ENCODE peak calls at places on chromosomes 16 and 17, in eight cellular contexts. G is T-cell; A is cerebellum; F is activated naive CD4-positive, alpha-beta T cell treated with anti-CD3 and anti-CD28 coated beads, Interleukin-2, amount 50 U/mL, for 16 hours; E is EL; Q is B cell; H is NCI-H2029 treated with DMSO at 0.1 percent for 48 hours; K is cardiac fibroblast. X is an unnamed sample.
A peak's percentile ranks its signal among the peaks of the same experiment; 100 is the strongest.

GRCh38 chr16:55249361-55249760 is 74.6 kb upstream of the IRX6 start:
- DNase-seq in H (no peak), Q (no peak), F (no peak), A (no peak), K (no peak), G (no peak), E (no peak), X (no peak)

GRCh38 chr17:29873476-29873875 is 56.6 kb downstream of the SSH2 start:
- DNase-seq in G (no peak), F (no peak), H (no peak), A (no peak), K (no peak), E (no peak), Q (no peak), X (no peak)

GRCh38 chr16:87924937-87925670 is 11.2 kb downstream of the CA5A start:
- DNase-seq in A (peak; percentile 84), E (no peak), F (no peak), Q (no peak), G (no peak), H (peak; percentile 66), K (no peak), X (no peak)

GRCh38 chr16:17629936-17630335 is 159.2 kb upstream of the XYLT1 start:
- DNase-seq in K (no peak), G (no peak), A (no peak), Q (no peak), F (no peak), E (no peak), H (no peak), X (no peak)

GRCh38 chr16:78668393-78668792 is 568.9 kb downstream of the WWOX start:
- DNase-seq in K (no peak), Q (no peak), H (no peak), G (no peak), A (no peak), E (no peak), F (no peak), X (no peak)

GRCh38 chr17:42849031-42849430 is 2.0 kb upstream of the AOC3 start:
- DNase-seq in K (no peak), E (no peak), H (no peak), A (no peak), G (no peak), Q (no peak), F (no peak), X (no peak)

GRCh38 chr17:78912082-78912481 is 9.1 kb upstream of the CEP295NL start:
- DNase-seq in H (no peak), F (no peak), G (no peak), A (no peak), E (no peak), K (no peak), Q (no peak), X (no peak)

GRCh38 chr17:57243171-57243622 is 13.1 kb upstream of the MSI2 start:
- DNase-seq in Q (peak; percentile 85), E (peak; percentile 68), G (peak; percentile 72), K (peak; percentile 75), F (peak; percentile 70), A (no peak), H (peak; percentile 41), X (peak; percentile 81)

GRCh38 chr17:67855504-67856324 is 30.4 kb downstream of the BPTF start:
- DNase-seq in E (no peak), G (no peak), H (no peak), K (no peak), Q (peak; percentile 51), A (no peak), F (no peak), X (no peak)

GRCh38 chr17:47813077-47813476 is 8.5 kb downstream of the OSBPL7 start:
- DNase-seq in K (no peak), G (no peak), E (no peak), A (no peak), F (no peak), Q (no peak), H (no peak), X (no peak)

GRCh38 chr17:71331754-71332153 is 789.1 kb upstream of the SOX9 start:
- DNase-seq in A (no peak), E (no peak), K (no peak), Q (no peak), F (no peak), G (no peak), H (no peak), X (no peak)

GRCh38 chr17:75238020-75238580 is 23.3 kb downstream of the GGA3 start:
- DNase-seq in E (no peak), F (no peak), H (no peak), Q (no peak), K (no peak), G (no peak), A (no peak), X (no peak)

GRCh38 chr16:85750827-85751641 is at the start of gene C16orf74:
- DNase-seq in A (peak; percentile 28), G (no peak), Q (peak; percentile 69), K (peak; percentile 41), E (peak; percentile 72), F (no peak), H (no peak), X (peak; percentile 82)

GRCh38 chr17:38325221-38325851 is 18.4 kb downstream of the GPR179 start:
- DNase-seq in F (no peak), E (no peak), K (no peak), H (no peak), Q (no peak), A (no peak), G (no peak), X (no peak)

GRCh38 chr16:57413301-57413730 is 8.7 kb downstream of the CCL17 start:
- DNase-seq in F (no peak), A (no peak), E (no peak), Q (peak; percentile 86), G (no peak), K (no peak), H (no peak), X (peak; percentile 80)

GRCh38 chr16:56190903-56191806 is at the start of gene GNAO1:
- DNase-seq in E (peak; percentile 82), A (peak; percentile 96), G (peak; percentile 28), F (peak; percentile 53), Q (peak; percentile 75), K (peak; percentile 50), H (no peak), X (peak; percentile 65)

GRCh38 chr17:36131931-36132330 is 28.3 kb downstream of the CCL4 start:
- DNase-seq in G (no peak), Q (no peak), H (no peak), A (no peak), E (no peak), K (no peak), F (no peak), X (peak; percentile 22)

GRCh38 chr17:47077576-47077975 is 98.5 kb upstream of the RPRML start:
- DNase-seq in Q (no peak), E (peak; percentile 64), F (no peak), K (peak; percentile 57), G (no peak), A (no peak), H (no peak), X (no peak)

GRCh38 chr16:4988647-4989046 is 30.5 kb downstream of the SEC14L5 start:
- DNase-seq in K (no peak), F (no peak), G (no peak), E (no peak), Q (no peak), A (no peak), H (no peak), X (no peak)

GRCh38 chr16:3054965-3055733 is 8.8 kb downstream of the MMP25 start:
- DNase-seq in K (no peak), H (no peak), A (no peak), Q (no peak), E (no peak), G (no peak), F (no peak), X (peak; percentile 34)